ENCODE peak calls at places on chromosomes 13 and 19, in eight cellular contexts. Z is testis; R is tibial nerve; N is adipocyte; V is suprapubic skin; X is A549; U is PC-9; L is CD8-positive, alpha-beta T cell. C is an unnamed sample.
A peak's percentile ranks its signal among the peaks of the same experiment; 100 is the strongest.

GRCh38 chr19:2663920-2664571 is 38.4 kb downstream of the GNG7 start:
- DNase-seq in X (no peak), N (no peak), L (no peak), R (no peak), V (no peak), Z (peak; percentile 86), U (no peak), C (peak; percentile 74)

GRCh38 chr19:49682274-49682673 is 5.2 kb downstream of the PRMT1 start:
- DNase-seq in X (no peak), N (no peak), R (no peak), U (no peak), L (no peak), V (no peak), Z (no peak), C (no peak)

GRCh38 chr19:41705393-41706174 is 2.8 kb upstream of the CEACAM5 start:
- DNase-seq in V (no peak), L (no peak), X (peak; percentile 53), N (peak; percentile 27), R (no peak), U (peak; percentile 46), Z (peak; percentile 21), C (no peak)

GRCh38 chr19:711224-711623 is 2.5 kb downstream of the PALM start:
- DNase-seq in R (no peak), N (no peak), L (no peak), X (no peak), Z (no peak), U (no peak), V (no peak), C (no peak)

GRCh38 chr19:35768082-35768421 is 7.3 kb upstream of the ARHGAP33 start:
- DNase-seq in U (no peak), X (no peak), V (no peak), Z (no peak), L (no peak), R (no peak), N (no peak), C (no peak)

GRCh38 chr13:101618440-101619187 is 166.1 kb downstream of the ITGBL1 start:
- DNase-seq in X (no peak), U (no peak), R (no peak), Z (no peak), L (no peak), V (no peak), N (no peak), C (no peak)

GRCh38 chr13:78401833-78402232 is 201.5 kb downstream of the POU4F1 start:
- DNase-seq in V (no peak), R (no peak), Z (no peak), X (no peak), U (no peak), N (no peak), L (no peak), C (no peak)

GRCh38 chr19:54002495-54003315 is 11.3 kb downstream of the CACNG6 start:
- DNase-seq in V (no peak), R (no peak), U (no peak), Z (no peak), L (no peak), N (no peak), X (no peak), C (no peak)

GRCh38 chr13:52599853-52600603 is 42.2 kb upstream of the HNRNPA1L2 start:
- DNase-seq in X (no peak), V (peak; percentile 73), U (peak; percentile 29), L (no peak), N (peak; percentile 69), R (no peak), Z (peak; percentile 53), C (peak; percentile 17)

GRCh38 chr19:56670961-56671612 is 470 bp downstream of the ZNF835 start:
- DNase-seq in L (no peak), V (no peak), X (no peak), R (no peak), U (no peak), Z (no peak), N (no peak), C (no peak)
- H3K4me1 ChIP-seq in L (peaks cover 11% of the 10 kb centered on the region), V (peaks cover 17% of the 10 kb centered on the region), X (no peaks in the 10 kb centered on the region), R (peaks cover 5% of the 10 kb centered on the region), U (no peaks in the 10 kb centered on the region), Z (peaks cover 6% of the 10 kb centered on the region), N (peaks cover 3% of the 10 kb centered on the region), C (peaks cover 5% of the 10 kb centered on the region)

DNA sequence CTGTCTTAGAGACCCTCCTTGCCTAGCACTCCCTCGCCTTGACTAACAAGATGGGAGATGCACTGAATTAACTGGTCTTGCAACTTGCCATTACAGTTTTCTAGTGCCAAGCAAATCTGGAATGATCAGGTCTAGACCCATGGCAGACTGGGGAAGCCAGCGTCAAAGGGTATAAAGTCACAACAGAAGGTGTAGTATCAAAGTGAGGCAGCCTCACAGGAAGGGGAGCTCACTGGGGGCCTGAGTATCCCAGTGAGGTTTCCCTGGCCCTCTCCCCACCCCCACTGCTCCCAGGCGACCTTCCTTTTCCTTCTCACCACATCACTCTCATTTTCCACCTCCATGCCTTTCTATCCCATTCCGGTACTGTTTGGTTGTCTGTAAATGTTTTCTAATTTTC is 83.5 kb upstream of the DOCK9 start:
- DNase-seq in X (no peak), V (no peak), U (no peak), L (no peak), R (no peak), Z (no peak), N (no peak), C (no peak)
- H3K4me1 ChIP-seq in X (peaks cover 39% of the 10 kb centered on the region), V (peaks cover 72% of the 10 kb centered on the region), U (peaks cover 25% of the 10 kb centered on the region), L (peaks cover 55% of the 10 kb centered on the region), R (peaks cover 13% of the 10 kb centered on the region), Z (no peaks in the 10 kb centered on the region), N (peaks cover 17% of the 10 kb centered on the region), C (peaks cover 3% of the 10 kb centered on the region)

GRCh38 chr19:56113071-56113632 is 7.9 kb downstream of the ZNF787 start:
- DNase-seq in R (no peak), Z (no peak), X (no peak), U (no peak), N (no peak), V (no peak), L (no peak), C (no peak)
- H3K4me1 ChIP-seq in R (peaks cover 57% of the 10 kb centered on the region), Z (peaks cover 83% of the 10 kb centered on the region), X (peaks cover 18% of the 10 kb centered on the region), U (peaks cover 24% of the 10 kb centered on the region), N (peaks cover 43% of the 10 kb centered on the region), V (peaks cover 89% of the 10 kb centered on the region), L (peaks cover 22% of the 10 kb centered on the region), C (peaks cover 95% of the 10 kb centered on the region)

DNA sequence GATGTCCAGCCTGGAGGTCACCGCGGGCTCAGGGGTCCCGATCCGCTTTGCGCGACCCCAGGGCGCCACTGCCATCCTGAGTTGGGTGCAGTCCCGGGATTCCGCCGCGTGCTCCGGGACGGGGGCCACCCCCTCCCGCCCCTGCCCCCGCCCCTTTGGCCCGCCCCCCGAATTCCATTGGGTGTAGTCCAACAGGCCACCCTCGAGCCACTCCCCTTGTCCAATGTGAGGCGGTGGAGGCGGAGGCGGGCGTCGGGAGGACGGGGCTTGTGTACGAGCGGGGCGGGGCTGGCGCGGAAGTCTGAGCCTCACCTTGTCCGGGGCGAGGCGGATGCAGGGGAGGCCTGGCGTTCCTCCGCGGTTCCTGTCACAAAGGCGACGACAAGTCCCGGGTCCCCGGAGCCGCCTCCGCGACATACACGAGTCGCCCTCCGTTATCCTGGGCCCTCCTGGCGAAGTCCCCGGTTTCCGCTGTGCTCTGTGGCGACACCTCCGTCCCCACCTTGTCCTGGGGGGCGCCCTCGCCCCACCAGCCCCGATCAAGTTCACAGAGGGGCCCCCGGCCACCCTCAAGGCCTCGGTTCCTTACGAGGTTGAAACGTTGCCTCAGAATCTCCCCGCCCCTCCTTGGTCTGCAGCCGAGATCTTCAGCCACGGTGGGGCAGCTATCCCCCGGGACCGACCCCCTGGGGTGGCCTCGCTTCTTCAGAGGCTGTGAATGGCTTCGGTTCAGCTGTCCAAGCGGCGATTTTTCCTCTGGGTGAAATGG is 1.2 kb downstream of the LDLR start:
- DNase-seq in L (peak; percentile 97), R (peak; percentile 97), N (peak; percentile 98), X (peak; percentile 94), V (peak; percentile 99), Z (peak; percentile 98), U (peak; percentile 96), C (peak; percentile 99)
- H3K4me1 ChIP-seq in L (peaks cover 45% of the 10 kb centered on the region), R (peaks cover 46% of the 10 kb centered on the region), N (peaks cover 50% of the 10 kb centered on the region), X (peaks cover 55% of the 10 kb centered on the region), V (peaks cover 80% of the 10 kb centered on the region), Z (peaks cover 32% of the 10 kb centered on the region), U (peaks cover 69% of the 10 kb centered on the region), C (peaks cover 78% of the 10 kb centered on the region)

DNA sequence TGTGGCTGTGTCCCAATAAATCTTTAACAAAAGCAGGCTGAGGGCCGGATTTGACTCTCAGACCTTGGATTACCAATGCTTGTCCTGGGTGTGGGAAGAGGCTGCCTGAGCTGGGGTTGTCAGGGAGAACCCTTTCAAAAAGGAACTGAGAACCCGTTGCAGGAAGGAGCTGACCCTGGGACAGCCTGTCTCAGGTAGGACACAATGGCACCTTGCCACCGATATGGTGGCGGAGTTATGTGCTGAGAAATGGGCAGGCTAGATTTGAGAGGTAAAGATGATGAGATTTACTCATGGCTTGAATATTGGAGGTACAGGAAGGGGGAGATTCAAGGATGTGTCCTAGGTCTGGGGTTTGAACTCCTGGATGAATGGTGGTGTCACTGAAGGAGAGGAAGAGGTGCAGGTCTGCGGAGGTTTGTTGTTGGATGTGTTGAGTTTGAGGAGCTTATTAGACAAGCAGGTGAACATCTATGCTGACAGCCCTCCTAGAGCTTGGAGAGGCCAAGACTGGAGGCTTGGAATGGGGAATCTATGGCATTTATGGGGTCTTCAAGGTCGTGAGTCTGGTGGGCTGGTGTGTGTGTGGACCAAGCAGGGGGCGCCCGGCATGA is 7.2 kb downstream of the PLEKHF1 start:
- DNase-seq in X (no peak), N (no peak), U (no peak), L (no peak), R (no peak), V (no peak), Z (no peak), C (no peak)
- H3K4me1 ChIP-seq in X (peaks cover 6% of the 10 kb centered on the region), N (peaks cover 62% of the 10 kb centered on the region), U (peaks cover 63% of the 10 kb centered on the region), L (peaks cover 100% of the 10 kb centered on the region), R (peaks cover 49% of the 10 kb centered on the region), V (peaks cover 74% of the 10 kb centered on the region), Z (peaks cover 47% of the 10 kb centered on the region), C (peaks cover 61% of the 10 kb centered on the region)

DNA sequence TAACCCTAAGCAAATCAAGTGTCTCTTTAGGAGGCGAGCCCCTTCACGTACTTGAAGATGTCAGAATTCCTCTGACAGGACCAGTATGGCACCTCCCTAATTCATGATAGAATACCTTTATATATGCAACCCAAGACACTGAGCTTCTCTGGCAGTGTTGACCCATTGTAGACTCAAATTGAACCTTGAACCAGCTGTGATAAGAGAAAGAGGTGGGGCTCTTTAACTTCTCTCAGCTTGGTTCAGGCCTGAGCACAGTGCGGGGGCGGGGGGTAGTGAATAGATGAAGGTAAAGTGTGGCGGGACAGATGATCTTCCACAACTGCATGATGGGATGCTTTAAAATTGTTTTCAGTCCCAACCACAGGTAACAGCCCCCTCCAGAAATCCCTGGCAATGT is 12.1 kb downstream of the MBNL2 start:
- DNase-seq in X (no peak), U (no peak), Z (no peak), R (no peak), L (no peak), V (no peak), N (no peak), C (no peak)
- H3K4me1 ChIP-seq in X (peaks cover 46% of the 10 kb centered on the region), U (peaks cover 17% of the 10 kb centered on the region), Z (peaks cover 30% of the 10 kb centered on the region), R (peaks cover 59% of the 10 kb centered on the region), L (no peaks in the 10 kb centered on the region), V (peaks cover 54% of the 10 kb centered on the region), N (peaks cover 36% of the 10 kb centered on the region), C (peaks cover 97% of the 10 kb centered on the region)

GRCh38 chr19:18424890-18425514 is 5.8 kb downstream of the SSBP4 start:
- DNase-seq in X (no peak), N (no peak), Z (no peak), U (no peak), V (no peak), L (no peak), R (no peak), C (no peak)
- H3K4me1 ChIP-seq in X (peaks cover 43% of the 10 kb centered on the region), N (peaks cover 27% of the 10 kb centered on the region), Z (peaks cover 72% of the 10 kb centered on the region), U (peaks cover 12% of the 10 kb centered on the region), V (peaks cover 82% of the 10 kb centered on the region), L (peaks cover 74% of the 10 kb centered on the region), R (peaks cover 44% of the 10 kb centered on the region), C (peaks cover 100% of the 10 kb centered on the region)

C was measured in heart right ventricle.